ENCODE peak calls at places on chromosomes 1 and 21, in eight cellular contexts. N is fibroblast of pulmonary artery, I is ovary, X is tibial artery, Z is glutamatergic neuron, A is lower lobe of right lung, M is heart left ventricle, T is iris pigment epithelial cell. R is an unnamed sample.

GRCh38 chr1:30572192-30572591 is 151.2 kb downstream of the MATN1 start:
- DNase-seq in Z (no peak), X (no peak), A (no peak), T (no peak), M (no peak), I (no peak), N (no peak), R (no peak)

GRCh38 chr1:27436204-27437159 is 44.1 kb downstream of the GPR3 start:
- DNase-seq in M (peak; percentile 30), X (peak; percentile 56), T (peak; percentile 67), I (no peak), Z (no peak), N (peak; percentile 58), A (no peak), R (no peak)

GRCh38 chr21:34900376-34900775 is 148.7 kb downstream of the RUNX1 start:
- DNase-seq in X (no peak), I (no peak), T (no peak), Z (no peak), N (no peak), A (no peak), M (no peak), R (no peak)

GRCh38 chr1:205766038-205766437 is 9.2 kb downstream of the RAB29 start:
- DNase-seq in N (peak; percentile 23), Z (no peak), M (no peak), X (no peak), T (peak; percentile 72), I (no peak), A (no peak), R (no peak)

GRCh38 chr1:29210278-29211085 is 20.3 kb downstream of the MECR start:
- DNase-seq in M (no peak), Z (no peak), A (no peak), N (no peak), T (peak; percentile 90), I (no peak), X (no peak), R (no peak)

GRCh38 chr1:65209005-65209885 is 61.2 kb downstream of the AK4 start:
- DNase-seq in M (peak; percentile 39), A (no peak), I (no peak), T (peak; percentile 52), Z (no peak), N (peak; percentile 72), X (no peak), R (peak; percentile 13)

GRCh38 chr1:2783069-2783434 is 18.4 kb downstream of the TTC34 start:
- DNase-seq in X (no peak), I (no peak), Z (no peak), A (no peak), M (no peak), N (no peak), T (no peak), R (no peak)

GRCh38 chr1:154574715-154575114 is 7.1 kb downstream of the CHRNB2 start:
- DNase-seq in M (no peak), N (peak; percentile 24), Z (no peak), T (peak; percentile 34), A (no peak), I (no peak), X (no peak), R (no peak)

GRCh38 chr1:184483101-184483813 is 96.4 kb downstream of the C1orf21 start:
- DNase-seq in M (no peak), A (peak; percentile 67), I (peak; percentile 52), N (peak; percentile 49), Z (no peak), T (peak; percentile 96), X (no peak), R (no peak)

GRCh38 chr1:224106568-224107281 is 7.2 kb upstream of the FBXO28 start:
- DNase-seq in A (no peak), M (no peak), X (no peak), T (peak; percentile 68), I (no peak), Z (no peak), N (peak; percentile 60), R (peak; percentile 56)

GRCh38 chr1:170445096-170445495 is 86.9 kb upstream of the GORAB start:
- DNase-seq in Z (no peak), N (peak; percentile 85), I (no peak), M (no peak), A (no peak), X (no peak), T (peak; percentile 35), R (no peak)

GRCh38 chr1:202107321-202107761 is 15.4 kb upstream of the GPR37L1 start:
- DNase-seq in T (no peak), X (no peak), I (no peak), N (no peak), M (peak; percentile 79), Z (no peak), A (peak; percentile 68), R (no peak)

GRCh38 chr1:192557841-192558595 is 17.6 kb upstream of the RGS1 start:
- DNase-seq in X (no peak), A (no peak), M (no peak), T (peak; percentile 59), Z (no peak), N (no peak), I (no peak), R (no peak)

GRCh38 chr1:202376247-202376646 is 27.7 kb downstream of the PPP1R12B start:
- DNase-seq in N (peak; percentile 35), M (no peak), T (peak; percentile 39), I (no peak), Z (no peak), X (no peak), A (no peak), R (no peak)

GRCh38 chr1:158177705-158178450 is 2.8 kb upstream of the CD1D start:
- DNase-seq in M (peak; percentile 95), A (peak; percentile 94), N (peak; percentile 71), I (peak; percentile 35), X (peak; percentile 89), T (peak; percentile 82), Z (peak; percentile 94), R (peak; percentile 57)